ENCODE peak calls at places on chromosome 9, in eight cellular contexts. N is AG20443; V is T-helper 9 cell; P is NCI-H748 treated with DMSO at 0.1 percent for 48 hours; X is globus pallidus; R is IMR-90; G is NCI-H82; J is activated CD4-positive, alpha-beta T cell treated with anti-CD3 and anti-CD28 coated beads, Interleukin-2, amount 10 ng/mL, durations not matched to agents 7 days and 5 days. L is an unnamed sample.

GRCh38 chr9:76882686-76883085 is 23.2 kb downstream of the PRUNE2 start:
- DNase-seq in R (no peak), V (no peak), X (no peak), N (no peak), G (no peak), J (no peak), P (no peak), L (no peak)

GRCh38 chr9:112137066-112137465 is 38.0 kb downstream of the SUSD1 start:
- DNase-seq in N (no peak), X (no peak), R (no peak), J (no peak), G (no peak), P (no peak), V (no peak), L (no peak)

GRCh38 chr9:129284607-129285291 is 106.7 kb upstream of the IER5L start:
- DNase-seq in P (no peak), G (no peak), X (no peak), J (no peak), N (peak), V (no peak), R (no peak), L (no peak)

GRCh38 chr9:12884736-12885395 is 110.0 kb downstream of the LURAP1L start:
- DNase-seq in N (peak), V (no peak), X (peak), R (peak), J (no peak), P (peak), G (peak), L (peak)

GRCh38 chr9:22041792-22042191 is 32.7 kb upstream of the CDKN2B start:
- DNase-seq in G (no peak), N (peak), J (no peak), V (no peak), R (no peak), X (no peak), P (no peak), L (no peak)

GRCh38 chr9:128550770-128551651 is 1.4 kb upstream of the SPTAN1 start:
- DNase-seq in R (peak), J (no peak), X (peak), N (peak), P (no peak), G (peak), V (no peak), L (peak)

GRCh38 chr9:79583957-79584654 is 12.3 kb downstream of the TLE4 start:
- DNase-seq in N (no peak), P (no peak), R (no peak), V (no peak), J (peak), G (peak), X (no peak), L (no peak)

GRCh38 chr9:38274746-38275250 is 117.7 kb upstream of the ALDH1B1 start:
- DNase-seq in N (no peak), J (no peak), X (no peak), P (no peak), V (no peak), R (no peak), G (no peak), L (no peak)

GRCh38 chr9:70421272-70422180 is 7.1 kb upstream of the KLF9 start:
- DNase-seq in R (peak), X (peak), V (peak), P (no peak), N (peak), J (no peak), G (peak), L (no peak)

GRCh38 chr9:29211681-29212589 is 1638.7 kb upstream of the C9orf72 start:
- DNase-seq in G (peak), J (peak), V (no peak), P (peak), X (peak), N (peak), R (no peak), L (peak)

GRCh38 chr9:131121346-131121745 is 4.0 kb upstream of the NUP214 start:
- DNase-seq in P (no peak), N (no peak), J (no peak), R (no peak), X (no peak), V (no peak), G (no peak), L (no peak)

GRCh38 chr9:97985058-97985861 is 2.1 kb downstream of the ANP32B start:
- DNase-seq in V (peak), J (peak), P (no peak), G (peak), N (no peak), X (no peak), R (peak), L (no peak)